ENCODE peak calls at places on chromosomes 12 and 14, in ten cellular contexts. One of them, this sample, is unnamed.
A peak's percentile ranks its signal among the peaks of the same experiment; 100 is the strongest.

GRCh38 chr12:127241056-127241830 is 1025.7 kb upstream of the TMEM132C start:
- DNase-seq in NCI-H1436: no peak
- DNase-seq in effector memory CD4-positive, alpha-beta T cell: no peak
- DNase-seq in HTR-8/SVneo: no peak
- DNase-seq in activated CD8-positive, alpha-beta memory T cell treated with anti-CD3 and anti-CD28 coated beads for 48 hours: no peak
- DNase-seq in fibroblast of mammary gland: peak; percentile 89
- DNase-seq in tibial artery: no peak
- DNase-seq in activated T-cell treated with anti-CD3 and anti-CD28 coated beads for 48 hours: no peak
- DNase-seq in GM12865: no peak
- DNase-seq in Right ventricle myocardium superior: no peak
- DNase-seq in this sample: no peak

GRCh38 chr12:49507139-49507538 is 31.7 kb upstream of the KCNH3 start:
- DNase-seq in NCI-H1436: no peak
- DNase-seq in effector memory CD4-positive, alpha-beta T cell: no peak
- DNase-seq in HTR-8/SVneo: peak; percentile 77
- DNase-seq in activated CD8-positive, alpha-beta memory T cell treated with anti-CD3 and anti-CD28 coated beads for 48 hours: no peak
- DNase-seq in fibroblast of mammary gland: peak; percentile 88
- DNase-seq in tibial artery: no peak
- DNase-seq in activated T-cell treated with anti-CD3 and anti-CD28 coated beads for 48 hours: no peak
- DNase-seq in GM12865: no peak
- DNase-seq in Right ventricle myocardium superior: no peak
- DNase-seq in this sample: no peak

GRCh38 chr12:89225808-89226368 is 126.4 kb downstream of the DUSP6 start:
- DNase-seq in NCI-H1436: no peak
- DNase-seq in effector memory CD4-positive, alpha-beta T cell: no peak
- DNase-seq in HTR-8/SVneo: no peak
- DNase-seq in activated CD8-positive, alpha-beta memory T cell treated with anti-CD3 and anti-CD28 coated beads for 48 hours: no peak
- DNase-seq in fibroblast of mammary gland: peak; percentile 97
- DNase-seq in tibial artery: no peak
- DNase-seq in activated T-cell treated with anti-CD3 and anti-CD28 coated beads for 48 hours: no peak
- DNase-seq in GM12865: peak; percentile 57
- DNase-seq in Right ventricle myocardium superior: no peak
- DNase-seq in this sample: no peak

GRCh38 chr14:50830044-50830931 is 674 bp downstream of the NIN start:
- DNase-seq in NCI-H1436: peak; percentile 34
- DNase-seq in effector memory CD4-positive, alpha-beta T cell: peak; percentile 48
- DNase-seq in HTR-8/SVneo: peak; percentile 32
- DNase-seq in activated CD8-positive, alpha-beta memory T cell treated with anti-CD3 and anti-CD28 coated beads for 48 hours: peak; percentile 43
- DNase-seq in fibroblast of mammary gland: no peak
- DNase-seq in tibial artery: peak; percentile 78
- DNase-seq in activated T-cell treated with anti-CD3 and anti-CD28 coated beads for 48 hours: peak; percentile 45
- DNase-seq in GM12865: peak; percentile 78
- DNase-seq in Right ventricle myocardium superior: peak; percentile 66
- DNase-seq in this sample: peak; percentile 59

GRCh38 chr12:132972374-132972773 is 13.8 kb upstream of the ZNF26 start:
- DNase-seq in NCI-H1436: no peak
- DNase-seq in effector memory CD4-positive, alpha-beta T cell: no peak
- DNase-seq in HTR-8/SVneo: no peak
- DNase-seq in activated CD8-positive, alpha-beta memory T cell treated with anti-CD3 and anti-CD28 coated beads for 48 hours: no peak
- DNase-seq in fibroblast of mammary gland: no peak
- DNase-seq in tibial artery: no peak
- DNase-seq in activated T-cell treated with anti-CD3 and anti-CD28 coated beads for 48 hours: no peak
- DNase-seq in GM12865: no peak
- DNase-seq in Right ventricle myocardium superior: no peak
- DNase-seq in this sample: no peak

GRCh38 chr12:15700595-15700994 is 88.6 kb downstream of the EPS8 start:
- DNase-seq in NCI-H1436: no peak
- DNase-seq in effector memory CD4-positive, alpha-beta T cell: no peak
- DNase-seq in HTR-8/SVneo: peak; percentile 25
- DNase-seq in activated CD8-positive, alpha-beta memory T cell treated with anti-CD3 and anti-CD28 coated beads for 48 hours: no peak
- DNase-seq in fibroblast of mammary gland: peak; percentile 96
- DNase-seq in tibial artery: no peak
- DNase-seq in activated T-cell treated with anti-CD3 and anti-CD28 coated beads for 48 hours: no peak
- DNase-seq in GM12865: peak; percentile 64
- DNase-seq in Right ventricle myocardium superior: no peak
- DNase-seq in this sample: no peak

GRCh38 chr14:74437654-74438053 is 11.6 kb upstream of the SYNDIG1L start:
- DNase-seq in NCI-H1436: no peak
- DNase-seq in effector memory CD4-positive, alpha-beta T cell: no peak
- DNase-seq in HTR-8/SVneo: no peak
- DNase-seq in activated CD8-positive, alpha-beta memory T cell treated with anti-CD3 and anti-CD28 coated beads for 48 hours: no peak
- DNase-seq in fibroblast of mammary gland: peak; percentile 3
- DNase-seq in tibial artery: no peak
- DNase-seq in activated T-cell treated with anti-CD3 and anti-CD28 coated beads for 48 hours: no peak
- DNase-seq in GM12865: no peak
- DNase-seq in Right ventricle myocardium superior: no peak
- DNase-seq in this sample: no peak

GRCh38 chr12:120466560-120467315 is 2.8 kb downstream of the SRSF9 start:
- DNase-seq in NCI-H1436: peak; percentile 43
- DNase-seq in effector memory CD4-positive, alpha-beta T cell: no peak
- DNase-seq in HTR-8/SVneo: no peak
- DNase-seq in activated CD8-positive, alpha-beta memory T cell treated with anti-CD3 and anti-CD28 coated beads for 48 hours: no peak
- DNase-seq in fibroblast of mammary gland: peak; percentile 61
- DNase-seq in tibial artery: no peak
- DNase-seq in activated T-cell treated with anti-CD3 and anti-CD28 coated beads for 48 hours: peak; percentile 39
- DNase-seq in GM12865: peak; percentile 51
- DNase-seq in Right ventricle myocardium superior: peak; percentile 50
- DNase-seq in this sample: peak; percentile 22

GRCh38 chr14:85129907-85130306 is 400.0 kb upstream of the FLRT2 start:
- DNase-seq in NCI-H1436: no peak
- DNase-seq in effector memory CD4-positive, alpha-beta T cell: no peak
- DNase-seq in HTR-8/SVneo: no peak
- DNase-seq in activated CD8-positive, alpha-beta memory T cell treated with anti-CD3 and anti-CD28 coated beads for 48 hours: no peak
- DNase-seq in fibroblast of mammary gland: no peak
- DNase-seq in tibial artery: no peak
- DNase-seq in activated T-cell treated with anti-CD3 and anti-CD28 coated beads for 48 hours: no peak
- DNase-seq in GM12865: no peak
- DNase-seq in Right ventricle myocardium superior: no peak
- DNase-seq in this sample: no peak

GRCh38 chr14:51504626-51505025 is 147.1 kb upstream of the FRMD6 start:
- DNase-seq in NCI-H1436: no peak
- DNase-seq in effector memory CD4-positive, alpha-beta T cell: no peak
- DNase-seq in HTR-8/SVneo: no peak
- DNase-seq in activated CD8-positive, alpha-beta memory T cell treated with anti-CD3 and anti-CD28 coated beads for 48 hours: no peak
- DNase-seq in fibroblast of mammary gland: no peak
- DNase-seq in tibial artery: no peak
- DNase-seq in activated T-cell treated with anti-CD3 and anti-CD28 coated beads for 48 hours: no peak
- DNase-seq in GM12865: no peak
- DNase-seq in Right ventricle myocardium superior: no peak
- DNase-seq in this sample: no peak

GRCh38 chr12:106583578-106584103 is 837 bp downstream of the RFX4 start:
- DNase-seq in NCI-H1436: no peak
- DNase-seq in effector memory CD4-positive, alpha-beta T cell: no peak
- DNase-seq in HTR-8/SVneo: no peak
- DNase-seq in activated CD8-positive, alpha-beta memory T cell treated with anti-CD3 and anti-CD28 coated beads for 48 hours: no peak
- DNase-seq in fibroblast of mammary gland: peak; percentile 25
- DNase-seq in tibial artery: no peak
- DNase-seq in activated T-cell treated with anti-CD3 and anti-CD28 coated beads for 48 hours: no peak
- DNase-seq in GM12865: no peak
- DNase-seq in Right ventricle myocardium superior: no peak
- DNase-seq in this sample: no peak

GRCh38 chr14:68666899-68667298 is 126.0 kb downstream of the ZFP36L1 start:
- DNase-seq in NCI-H1436: no peak
- DNase-seq in effector memory CD4-positive, alpha-beta T cell: no peak
- DNase-seq in HTR-8/SVneo: no peak
- DNase-seq in activated CD8-positive, alpha-beta memory T cell treated with anti-CD3 and anti-CD28 coated beads for 48 hours: no peak
- DNase-seq in fibroblast of mammary gland: no peak
- DNase-seq in tibial artery: peak; percentile 31
- DNase-seq in activated T-cell treated with anti-CD3 and anti-CD28 coated beads for 48 hours: no peak
- DNase-seq in GM12865: no peak
- DNase-seq in Right ventricle myocardium superior: no peak
- DNase-seq in this sample: no peak

GRCh38 chr12:44034916-44035315 is 199.0 kb downstream of the TMEM117 start:
- DNase-seq in NCI-H1436: no peak
- DNase-seq in effector memory CD4-positive, alpha-beta T cell: no peak
- DNase-seq in HTR-8/SVneo: no peak
- DNase-seq in activated CD8-positive, alpha-beta memory T cell treated with anti-CD3 and anti-CD28 coated beads for 48 hours: no peak
- DNase-seq in fibroblast of mammary gland: no peak
- DNase-seq in tibial artery: no peak
- DNase-seq in activated T-cell treated with anti-CD3 and anti-CD28 coated beads for 48 hours: no peak
- DNase-seq in GM12865: no peak
- DNase-seq in Right ventricle myocardium superior: no peak
- DNase-seq in this sample: no peak

GRCh38 chr14:48536318-48536717 is 860.9 kb upstream of the MDGA2 start:
- DNase-seq in NCI-H1436: no peak
- DNase-seq in effector memory CD4-positive, alpha-beta T cell: no peak
- DNase-seq in HTR-8/SVneo: no peak
- DNase-seq in activated CD8-positive, alpha-beta memory T cell treated with anti-CD3 and anti-CD28 coated beads for 48 hours: no peak
- DNase-seq in fibroblast of mammary gland: no peak
- DNase-seq in tibial artery: no peak
- DNase-seq in activated T-cell treated with anti-CD3 and anti-CD28 coated beads for 48 hours: no peak
- DNase-seq in GM12865: no peak
- DNase-seq in Right ventricle myocardium superior: no peak
- DNase-seq in this sample: no peak

GRCh38 chr12:67621926-67622325 is 26.6 kb upstream of the DYRK2 start:
- DNase-seq in NCI-H1436: no peak
- DNase-seq in effector memory CD4-positive, alpha-beta T cell: no peak
- DNase-seq in HTR-8/SVneo: no peak
- DNase-seq in activated CD8-positive, alpha-beta memory T cell treated with anti-CD3 and anti-CD28 coated beads for 48 hours: no peak
- DNase-seq in fibroblast of mammary gland: no peak
- DNase-seq in tibial artery: no peak
- DNase-seq in activated T-cell treated with anti-CD3 and anti-CD28 coated beads for 48 hours: no peak
- DNase-seq in GM12865: no peak
- DNase-seq in Right ventricle myocardium superior: no peak
- DNase-seq in this sample: no peak

GRCh38 chr12:59517522-59517921 is 78.3 kb upstream of the SLC16A7 start:
- DNase-seq in NCI-H1436: no peak
- DNase-seq in effector memory CD4-positive, alpha-beta T cell: no peak
- DNase-seq in HTR-8/SVneo: no peak
- DNase-seq in activated CD8-positive, alpha-beta memory T cell treated with anti-CD3 and anti-CD28 coated beads for 48 hours: no peak
- DNase-seq in fibroblast of mammary gland: no peak
- DNase-seq in tibial artery: no peak
- DNase-seq in activated T-cell treated with anti-CD3 and anti-CD28 coated beads for 48 hours: no peak
- DNase-seq in GM12865: no peak
- DNase-seq in Right ventricle myocardium superior: no peak
- DNase-seq in this sample: no peak

GRCh38 chr12:10726945-10727344 is 3.8 kb upstream of the YBX3 start:
- DNase-seq in NCI-H1436: no peak
- DNase-seq in effector memory CD4-positive, alpha-beta T cell: no peak
- DNase-seq in HTR-8/SVneo: no peak
- DNase-seq in activated CD8-positive, alpha-beta memory T cell treated with anti-CD3 and anti-CD28 coated beads for 48 hours: no peak
- DNase-seq in fibroblast of mammary gland: no peak
- DNase-seq in tibial artery: no peak
- DNase-seq in activated T-cell treated with anti-CD3 and anti-CD28 coated beads for 48 hours: no peak
- DNase-seq in GM12865: no peak
- DNase-seq in Right ventricle myocardium superior: no peak
- DNase-seq in this sample: no peak

GRCh38 chr14:100305446-100306255 is 593 bp downstream of the SLC25A29 start:
- DNase-seq in NCI-H1436: no peak
- DNase-seq in effector memory CD4-positive, alpha-beta T cell: peak; percentile 11
- DNase-seq in HTR-8/SVneo: peak; percentile 17
- DNase-seq in activated CD8-positive, alpha-beta memory T cell treated with anti-CD3 and anti-CD28 coated beads for 48 hours: peak; percentile 34
- DNase-seq in fibroblast of mammary gland: no peak
- DNase-seq in tibial artery: peak; percentile 77
- DNase-seq in activated T-cell treated with anti-CD3 and anti-CD28 coated beads for 48 hours: no peak
- DNase-seq in GM12865: no peak
- DNase-seq in Right ventricle myocardium superior: peak; percentile 61
- DNase-seq in this sample: peak; percentile 23

GRCh38 chr14:60310086-60310684 is 61.2 kb downstream of the PPM1A start:
- DNase-seq in NCI-H1436: peak; percentile 45
- DNase-seq in effector memory CD4-positive, alpha-beta T cell: no peak
- DNase-seq in HTR-8/SVneo: no peak
- DNase-seq in activated CD8-positive, alpha-beta memory T cell treated with anti-CD3 and anti-CD28 coated beads for 48 hours: no peak
- DNase-seq in fibroblast of mammary gland: no peak
- DNase-seq in tibial artery: no peak
- DNase-seq in activated T-cell treated with anti-CD3 and anti-CD28 coated beads for 48 hours: no peak
- DNase-seq in GM12865: no peak
- DNase-seq in Right ventricle myocardium superior: no peak
- DNase-seq in this sample: no peak

GRCh38 chr12:93048646-93049045 is 119.6 kb upstream of the EEA1 start:
- DNase-seq in NCI-H1436: no peak
- DNase-seq in effector memory CD4-positive, alpha-beta T cell: no peak
- DNase-seq in HTR-8/SVneo: no peak
- DNase-seq in activated CD8-positive, alpha-beta memory T cell treated with anti-CD3 and anti-CD28 coated beads for 48 hours: no peak
- DNase-seq in fibroblast of mammary gland: no peak
- DNase-seq in tibial artery: no peak
- DNase-seq in activated T-cell treated with anti-CD3 and anti-CD28 coated beads for 48 hours: no peak
- DNase-seq in GM12865: no peak
- DNase-seq in Right ventricle myocardium superior: no peak
- DNase-seq in this sample: no peak

GRCh38 chr12:5912011-5912410 is 33.0 kb downstream of the ANO2 start:
- DNase-seq in NCI-H1436: no peak
- DNase-seq in effector memory CD4-positive, alpha-beta T cell: no peak
- DNase-seq in HTR-8/SVneo: no peak
- DNase-seq in activated CD8-positive, alpha-beta memory T cell treated with anti-CD3 and anti-CD28 coated beads for 48 hours: no peak
- DNase-seq in fibroblast of mammary gland: no peak
- DNase-seq in tibial artery: no peak
- DNase-seq in activated T-cell treated with anti-CD3 and anti-CD28 coated beads for 48 hours: no peak
- DNase-seq in GM12865: no peak
- DNase-seq in Right ventricle myocardium superior: no peak
- DNase-seq in this sample: no peak

GRCh38 chr12:3728686-3729085 is 24.2 kb downstream of the CRACR2A start:
- DNase-seq in NCI-H1436: no peak
- DNase-seq in effector memory CD4-positive, alpha-beta T cell: no peak
- DNase-seq in HTR-8/SVneo: no peak
- DNase-seq in activated CD8-positive, alpha-beta memory T cell treated with anti-CD3 and anti-CD28 coated beads for 48 hours: no peak
- DNase-seq in fibroblast of mammary gland: no peak
- DNase-seq in tibial artery: no peak
- DNase-seq in activated T-cell treated with anti-CD3 and anti-CD28 coated beads for 48 hours: no peak
- DNase-seq in GM12865: no peak
- DNase-seq in Right ventricle myocardium superior: no peak
- DNase-seq in this sample: no peak